ENCODE peak calls at places on chromosomes 11 and 22, in five cellular contexts. N is stomach, W is spleen, I is transverse colon, K is K562. T is an unnamed sample.

GRCh38 chr11:69062873-69063665 is 14.3 kb downstream of the TPCN2 start:
- DNase-seq in N (no peak), W (no peak), I (no peak), K (no peak), T (no peak)

GRCh38 chr11:67507242-67507890 is 596 bp downstream of the CDK2AP2 start:
- DNase-seq in N (peak; percentile 82), W (no peak), I (peak; percentile 89), K (peak; percentile 51), T (no peak)

GRCh38 chr11:61118406-61118805 is 16.1 kb downstream of the CD5 start:
- DNase-seq in N (no peak), W (no peak), I (no peak), K (no peak), T (no peak)

GRCh38 chr11:73178092-73178539 is 36.0 kb upstream of the FCHSD2 start:
- DNase-seq in N (peak; percentile 82), W (peak; percentile 96), I (peak; percentile 84), K (peak; percentile 71), T (peak; percentile 92)

GRCh38 chr11:70566768-70567530 is 168.6 kb downstream of the CTTN start:
- DNase-seq in N (no peak), W (no peak), I (no peak), K (no peak), T (no peak)

GRCh38 chr11:59053387-59053786 is 32.7 kb upstream of the GLYATL1B start:
- DNase-seq in N (peak; percentile 70), W (peak; percentile 90), I (peak; percentile 74), K (peak; percentile 40), T (no peak)

GRCh38 chr22:26550498-26551033 is 38.3 kb upstream of the TFIP11 start:
- DNase-seq in N (no peak), W (no peak), I (no peak), K (no peak), T (no peak)

GRCh38 chr22:30877662-30878515 is 90.7 kb downstream of the MORC2 start:
- DNase-seq in N (no peak), W (peak; percentile 42), I (no peak), K (no peak), T (no peak)

GRCh38 chr11:36372101-36372767 is 76.1 kb downstream of the PRR5L start:
- DNase-seq in N (no peak), W (no peak), I (no peak), K (no peak), T (no peak)

GRCh38 chr22:49216579-49216978 is 611.1 kb downstream of the BRD1 start:
- DNase-seq in N (peak; percentile 22), W (no peak), I (peak; percentile 1), K (no peak), T (peak; percentile 28)

GRCh38 chr11:7413961-7414728 is 71.2 kb upstream of the OLFML1 start:
- DNase-seq in N (no peak), W (no peak), I (no peak), K (no peak), T (no peak)

GRCh38 chr22:44023404-44024287 is 456 bp upstream of the PARVB start:
- DNase-seq in N (peak; percentile 54), W (peak; percentile 89), I (peak; percentile 50), K (peak; percentile 80), T (no peak)

GRCh38 chr11:67274768-67275605 is 8.7 kb downstream of the GRK2 start:
- DNase-seq in N (no peak), W (peak; percentile 93), I (peak; percentile 29), K (no peak), T (peak; percentile 66)

GRCh38 chr22:19779011-19779421 is 18.4 kb downstream of the TBX1 start:
- DNase-seq in N (no peak), W (peak; percentile 32), I (no peak), K (no peak), T (no peak)

GRCh38 chr11:62925308-62925707 is 4.1 kb upstream of the CHRM1 start:
- DNase-seq in N (no peak), W (no peak), I (no peak), K (no peak), T (no peak)

GRCh38 chr11:726278-726915 is 20.4 kb downstream of the EPS8L2 start:
- DNase-seq in N (peak; percentile 83), W (peak; percentile 94), I (peak; percentile 77), K (peak; percentile 95), T (no peak)

GRCh38 chr11:71198141-71198822 is 54.1 kb downstream of the SHANK2 start:
- DNase-seq in N (no peak), W (peak; percentile 41), I (no peak), K (no peak), T (no peak)

GRCh38 chr11:1845095-1845429 is 6.3 kb downstream of the TNNI2 start:
- DNase-seq in N (no peak), W (no peak), I (no peak), K (no peak), T (no peak)

GRCh38 chr11:69472053-69472765 is 9.3 kb upstream of the LINC01488 start:
- DNase-seq in N (no peak), W (peak; percentile 70), I (no peak), K (no peak), T (no peak)

GRCh38 chr11:44840085-44840478 is 110.6 kb downstream of the TP53I11 start:
- DNase-seq in N (no peak), W (no peak), I (no peak), K (no peak), T (no peak)

GRCh38 chr11:132062541-132062940 is 692.1 kb downstream of the NTM start:
- DNase-seq in N (no peak), W (no peak), I (no peak), K (no peak), T (no peak)

DNA sequence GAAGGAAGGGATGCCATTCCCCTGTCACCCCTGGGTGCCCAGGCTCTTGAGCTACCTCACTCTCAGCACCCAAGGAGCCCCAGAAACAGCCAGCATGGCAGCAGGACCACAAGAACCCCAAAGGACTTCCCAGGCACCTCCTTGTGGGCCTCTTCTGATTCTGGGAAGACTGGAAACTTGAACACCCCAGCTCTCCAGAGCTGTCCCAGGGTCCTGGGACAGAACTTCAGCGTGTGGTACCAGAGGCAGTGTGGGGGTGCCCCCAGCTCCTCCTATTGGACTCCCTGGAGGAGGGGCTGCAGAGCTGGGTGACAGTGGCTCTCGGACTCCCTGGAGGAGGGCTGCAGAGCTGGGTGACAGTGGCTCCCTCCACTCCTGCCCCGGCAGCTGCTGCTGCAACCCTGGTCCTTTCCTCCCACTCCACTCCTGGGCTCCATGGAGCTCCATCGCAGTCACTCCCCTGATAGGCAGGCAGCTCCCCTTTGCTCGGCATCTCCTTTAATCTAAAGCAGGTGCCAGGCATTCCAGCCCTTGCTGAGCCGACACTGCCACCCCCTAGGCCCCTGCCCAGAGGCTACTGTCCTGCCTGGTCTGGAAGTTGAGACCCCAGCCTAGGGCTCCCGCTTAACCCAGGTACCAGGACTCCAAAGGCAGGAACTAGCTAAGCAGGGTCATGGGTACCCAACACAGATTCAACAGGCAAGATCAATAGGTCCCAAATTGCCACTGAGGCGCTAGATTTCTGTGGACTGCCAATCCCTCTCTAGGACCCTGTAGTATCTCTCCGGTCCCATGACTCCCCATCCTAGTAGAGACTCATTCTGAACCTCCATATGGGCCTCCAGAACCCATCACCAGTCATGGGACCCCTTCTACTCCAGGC is 2.7 kb downstream of the BCL9L start:
- DNase-seq in N (no peak), W (peak; percentile 72), I (no peak), K (no peak), T (no peak)
- TF ChIP-seq POLR2A in N (no peak), W (no peak), I (no peak), K (no peak), T (no peak)

DNA sequence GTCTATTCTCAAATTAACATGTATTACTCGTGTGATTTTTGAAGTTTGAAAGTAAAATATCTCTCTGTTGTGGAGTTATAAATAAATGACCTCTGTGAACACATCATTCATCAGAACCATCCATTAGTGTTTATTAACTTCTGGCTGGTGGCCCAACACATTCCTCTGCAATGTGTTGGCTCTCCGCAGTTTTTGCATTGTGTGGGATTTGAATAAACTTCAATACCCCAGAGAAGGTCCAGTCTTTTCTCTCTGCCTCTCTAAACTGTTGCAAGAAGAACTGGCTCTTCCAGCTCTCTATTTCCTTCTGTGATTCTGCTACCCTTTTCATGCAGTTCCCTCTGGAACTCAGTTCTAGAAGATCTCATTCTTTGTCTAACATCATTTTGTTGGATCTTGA is 125.0 kb upstream of the ARHGAP42 start:
- DNase-seq in N (no peak), W (no peak), I (no peak), K (no peak), T (no peak)
- TF ChIP-seq POLR2AphosphoS5 in N (peak; percentile 42), W (no peak), I (no peak), K (no peak), T (no peak)

DNA sequence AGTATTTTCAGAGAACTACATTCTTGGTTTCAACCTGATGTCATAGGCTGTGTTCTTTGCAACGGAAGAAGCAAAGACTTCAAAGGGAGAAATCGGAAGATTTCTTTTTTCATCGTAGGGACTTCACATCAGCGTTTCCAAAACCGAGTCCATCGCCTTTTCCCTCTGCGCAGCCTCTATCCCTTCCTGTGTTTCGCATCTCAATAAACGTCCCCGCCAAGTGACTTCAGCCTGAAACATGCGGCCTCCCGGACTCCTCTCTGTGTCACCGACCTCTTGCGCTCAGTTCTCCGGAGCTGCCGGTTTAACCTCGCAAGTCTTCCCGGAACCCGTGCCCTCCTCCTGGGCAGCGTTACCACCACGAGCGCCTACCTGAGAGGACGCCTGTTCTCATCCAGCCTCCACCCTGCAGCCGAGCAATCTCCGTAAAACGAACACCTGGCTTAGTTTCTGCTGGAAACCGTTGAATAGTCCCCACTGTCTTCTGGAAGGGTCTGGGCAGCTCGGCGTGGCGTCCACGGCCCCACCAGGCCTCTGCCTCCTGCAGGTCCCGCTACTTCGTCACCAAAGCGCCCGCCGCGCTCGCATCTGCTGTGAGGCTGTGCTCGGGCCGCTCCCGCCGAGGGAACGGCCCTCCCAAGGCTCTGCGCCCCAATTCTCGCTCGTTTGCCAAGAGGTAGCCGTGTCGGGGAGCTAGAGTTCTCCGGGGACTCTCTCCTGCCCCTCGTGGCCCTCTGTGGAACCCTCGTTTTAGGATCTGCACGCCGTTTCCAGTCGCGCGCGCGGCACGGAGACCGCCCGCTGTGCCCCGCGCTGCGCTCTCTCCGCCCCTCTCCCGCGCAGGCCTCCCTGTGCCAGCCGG is at the start of gene GLB1L3:
- DNase-seq in N (no peak), W (peak; percentile 81), I (peak; percentile 33), K (peak; percentile 57), T (no peak)
- TF ChIP-seq CTCF in N (no peak), W (peak; percentile 51), I (no peak), K (peak; percentile 26), T (peak; percentile 12)

GRCh38 chr11:107858217-107859070 is at the start of gene SLC35F2:
- DNase-seq in N (peak; percentile 78), W (peak; percentile 95), I (peak; percentile 85), K (peak; percentile 73), T (no peak)
- TF ChIP-seq POLR2A in N (no peak), W (peak; percentile 13), I (peak; percentile 80), K (peak; percentile 85), T (no peak)

GRCh38 chr11:39571081-39571480 is 1888.4 kb downstream of the LRRC4C start:
- DNase-seq in N (no peak), W (no peak), I (no peak), K (no peak), T (no peak)
- TF ChIP-seq POLR2AphosphoS5 in N (no peak), W (no peak), I (no peak), K (no peak), T (no peak)

T was measured in suprapubic skin.